ENCODE peak calls at places on chromosomes 1 and 21, in seven cellular contexts. One of them, this sample, is unnamed.

GRCh38 chr1:85297855-85298629 is 21.6 kb upstream of the BCL10 start:
- DNase-seq in mesothelial cell of epicardium: no peak
- DNase-seq in naive thymus-derived CD8-positive, alpha-beta T cell: no peak
- DNase-seq in NCI-H748 treated with DMSO at 0.1 percent for 48 hours: peak
- DNase-seq in HS-27A: peak
- DNase-seq in ovary: peak
- DNase-seq in anterior cingulate cortex: peak
- DNase-seq in this sample: no peak

GRCh38 chr1:15799928-15800835 is 7.3 kb downstream of the UQCRHL start:
- DNase-seq in mesothelial cell of epicardium: peak
- DNase-seq in naive thymus-derived CD8-positive, alpha-beta T cell: no peak
- DNase-seq in NCI-H748 treated with DMSO at 0.1 percent for 48 hours: peak
- DNase-seq in HS-27A: peak
- DNase-seq in ovary: no peak
- DNase-seq in anterior cingulate cortex: no peak
- DNase-seq in this sample: no peak

GRCh38 chr1:222777463-222777862 is 37.4 kb upstream of the DISP1 start:
- DNase-seq in mesothelial cell of epicardium: no peak
- DNase-seq in naive thymus-derived CD8-positive, alpha-beta T cell: no peak
- DNase-seq in NCI-H748 treated with DMSO at 0.1 percent for 48 hours: peak
- DNase-seq in HS-27A: no peak
- DNase-seq in ovary: no peak
- DNase-seq in anterior cingulate cortex: no peak
- DNase-seq in this sample: no peak

GRCh38 chr21:29819675-29820337 is 120.0 kb downstream of the GRIK1 start:
- DNase-seq in mesothelial cell of epicardium: no peak
- DNase-seq in naive thymus-derived CD8-positive, alpha-beta T cell: no peak
- DNase-seq in NCI-H748 treated with DMSO at 0.1 percent for 48 hours: no peak
- DNase-seq in HS-27A: no peak
- DNase-seq in ovary: no peak
- DNase-seq in anterior cingulate cortex: no peak
- DNase-seq in this sample: no peak

GRCh38 chr1:13749543-13750307 is 49.7 kb downstream of the PRDM2 start:
- DNase-seq in mesothelial cell of epicardium: peak
- DNase-seq in naive thymus-derived CD8-positive, alpha-beta T cell: peak
- DNase-seq in NCI-H748 treated with DMSO at 0.1 percent for 48 hours: no peak
- DNase-seq in HS-27A: no peak
- DNase-seq in ovary: peak
- DNase-seq in anterior cingulate cortex: no peak
- DNase-seq in this sample: peak

GRCh38 chr1:244322791-244323521 is 128.8 kb downstream of the ADSS2 start:
- DNase-seq in mesothelial cell of epicardium: no peak
- DNase-seq in naive thymus-derived CD8-positive, alpha-beta T cell: no peak
- DNase-seq in NCI-H748 treated with DMSO at 0.1 percent for 48 hours: peak
- DNase-seq in HS-27A: peak
- DNase-seq in ovary: peak
- DNase-seq in anterior cingulate cortex: no peak
- DNase-seq in this sample: no peak

GRCh38 chr1:101120868-101121267 is 95.3 kb upstream of the DPH5 start:
- DNase-seq in mesothelial cell of epicardium: no peak
- DNase-seq in naive thymus-derived CD8-positive, alpha-beta T cell: no peak
- DNase-seq in NCI-H748 treated with DMSO at 0.1 percent for 48 hours: no peak
- DNase-seq in HS-27A: no peak
- DNase-seq in ovary: no peak
- DNase-seq in anterior cingulate cortex: no peak
- DNase-seq in this sample: no peak

GRCh38 chr1:103125219-103125618 is 16.9 kb upstream of the COL11A1 start:
- DNase-seq in mesothelial cell of epicardium: no peak
- DNase-seq in naive thymus-derived CD8-positive, alpha-beta T cell: no peak
- DNase-seq in NCI-H748 treated with DMSO at 0.1 percent for 48 hours: no peak
- DNase-seq in HS-27A: no peak
- DNase-seq in ovary: no peak
- DNase-seq in anterior cingulate cortex: no peak
- DNase-seq in this sample: no peak

GRCh38 chr21:17613242-17613676 is 558 bp upstream of the BTG3 start:
- DNase-seq in mesothelial cell of epicardium: no peak
- DNase-seq in naive thymus-derived CD8-positive, alpha-beta T cell: no peak
- DNase-seq in NCI-H748 treated with DMSO at 0.1 percent for 48 hours: no peak
- DNase-seq in HS-27A: no peak
- DNase-seq in ovary: peak
- DNase-seq in anterior cingulate cortex: no peak
- DNase-seq in this sample: peak

GRCh38 chr1:223531742-223532341 is 133.7 kb downstream of the CAPN8 start:
- DNase-seq in mesothelial cell of epicardium: peak
- DNase-seq in naive thymus-derived CD8-positive, alpha-beta T cell: no peak
- DNase-seq in NCI-H748 treated with DMSO at 0.1 percent for 48 hours: peak
- DNase-seq in HS-27A: no peak
- DNase-seq in ovary: no peak
- DNase-seq in anterior cingulate cortex: peak
- DNase-seq in this sample: peak

GRCh38 chr1:167781558-167781957 is 59.8 kb downstream of the MPZL1 start:
- DNase-seq in mesothelial cell of epicardium: no peak
- DNase-seq in naive thymus-derived CD8-positive, alpha-beta T cell: no peak
- DNase-seq in NCI-H748 treated with DMSO at 0.1 percent for 48 hours: no peak
- DNase-seq in HS-27A: no peak
- DNase-seq in ovary: no peak
- DNase-seq in anterior cingulate cortex: no peak
- DNase-seq in this sample: no peak

GRCh38 chr1:246417152-246417812 is 89.8 kb downstream of the SMYD3 start:
- DNase-seq in mesothelial cell of epicardium: no peak
- DNase-seq in naive thymus-derived CD8-positive, alpha-beta T cell: no peak
- DNase-seq in NCI-H748 treated with DMSO at 0.1 percent for 48 hours: no peak
- DNase-seq in HS-27A: no peak
- DNase-seq in ovary: no peak
- DNase-seq in anterior cingulate cortex: no peak
- DNase-seq in this sample: no peak

GRCh38 chr1:178869114-178869697 is 1.7 kb downstream of the ANGPTL1 start:
- DNase-seq in mesothelial cell of epicardium: no peak
- DNase-seq in naive thymus-derived CD8-positive, alpha-beta T cell: no peak
- DNase-seq in NCI-H748 treated with DMSO at 0.1 percent for 48 hours: no peak
- DNase-seq in HS-27A: no peak
- DNase-seq in ovary: no peak
- DNase-seq in anterior cingulate cortex: no peak
- DNase-seq in this sample: no peak

This sample was measured in midbrain.